ENCODE peak calls at places on chromosomes 6 and 20, in five cellular contexts. P is H1, C is mesenchymal stem cell, W is neuronal stem cell, E is trophoblast cell. G is an unnamed sample.

GRCh38 chr6:134052776-134053120 is 324 bp upstream of the SLC2A12 start:
- DNase-seq in P (no peak), C (no peak), W (no peak), E (no peak), G (no peak)

GRCh38 chr6:34386316-34387137 is 5.9 kb downstream of the NUDT3 start:
- DNase-seq in P (no peak), C (peak; percentile 98), W (no peak), E (no peak), G (no peak)

GRCh38 chr6:156021746-156022396 is 566.2 kb upstream of the NOX3 start:
- DNase-seq in P (no peak), C (peak; percentile 84), W (no peak), E (no peak), G (no peak)

GRCh38 chr20:2747676-2748235 is 52.7 kb downstream of the CPXM1 start:
- DNase-seq in P (no peak), C (no peak), W (no peak), E (no peak), G (no peak)

GRCh38 chr6:52718535-52718934 is 44.7 kb downstream of the GSTA2 start:
- DNase-seq in P (no peak), C (no peak), W (no peak), E (no peak), G (no peak)

GRCh38 chr20:56381501-56381900 is 10.5 kb downstream of the AURKA start:
- DNase-seq in P (no peak), C (no peak), W (no peak), E (no peak), G (no peak)

GRCh38 chr20:16554766-16555543 is 18.3 kb downstream of the KIF16B start:
- DNase-seq in P (no peak), C (no peak), W (no peak), E (no peak), G (no peak)

GRCh38 chr6:163490826-163491577 is 76.5 kb downstream of the QKI start:
- DNase-seq in P (no peak), C (peak; percentile 55), W (no peak), E (peak; percentile 23), G (no peak)

GRCh38 chr20:40564997-40565680 is 123.9 kb downstream of the MAFB start:
- DNase-seq in P (no peak), C (peak; percentile 85), W (no peak), E (no peak), G (no peak)

GRCh38 chr20:40512567-40512966 is 176.5 kb downstream of the MAFB start:
- DNase-seq in P (no peak), C (no peak), W (no peak), E (no peak), G (no peak)

GRCh38 chr6:138194221-138194620 is 24.1 kb downstream of the PBOV1 start:
- DNase-seq in P (no peak), C (no peak), W (no peak), E (no peak), G (no peak)

GRCh38 chr6:49551126-49551865 is 828 bp downstream of the C6orf141 start:
- DNase-seq in P (peak; percentile 51), C (peak; percentile 43), W (peak; percentile 67), E (no peak), G (peak; percentile 54)

GRCh38 chr20:24933266-24933908 is 15.7 kb upstream of the CST7 start:
- DNase-seq in P (no peak), C (no peak), W (no peak), E (no peak), G (no peak)

GRCh38 chr20:62831361-62831788 is 14.5 kb downstream of the COL9A3 start:
- DNase-seq in P (no peak), C (no peak), W (no peak), E (no peak), G (no peak)

GRCh38 chr20:62832212-62832922 is 15.5 kb downstream of the COL9A3 start:
- DNase-seq in P (no peak), C (no peak), W (no peak), E (no peak), G (peak; percentile 91)

GRCh38 chr20:62832951-62833391 is 16.1 kb downstream of the COL9A3 start:
- DNase-seq in P (no peak), C (no peak), W (no peak), E (no peak), G (no peak)

GRCh38 chr20:62830821-62831220 is 14.0 kb downstream of the COL9A3 start:
- DNase-seq in P (no peak), C (no peak), W (no peak), E (no peak), G (no peak)

DNA sequence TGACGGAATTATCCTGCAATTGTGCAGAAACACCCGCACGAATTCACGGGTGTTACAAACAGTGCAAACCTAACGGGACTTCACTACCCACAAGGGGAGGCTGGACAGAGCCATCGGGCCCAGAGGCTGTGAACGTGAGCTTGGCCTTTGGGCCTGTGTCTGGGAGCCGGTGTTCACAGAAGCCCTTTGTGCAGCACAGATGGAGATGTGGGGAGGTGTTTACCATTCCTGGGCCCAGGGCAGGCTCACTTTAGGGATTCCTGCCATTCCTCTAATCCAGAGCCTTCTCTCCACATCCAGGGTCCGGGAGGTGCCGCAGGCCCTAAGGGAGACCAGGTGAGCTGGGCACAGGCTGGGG is 15.0 kb downstream of the COL9A3 start:
- DNase-seq in P (no peak), C (no peak), W (no peak), E (no peak), G (no peak)
- H4K91ac ChIP-seq in P (no peak overlapping the region), C (peak overlapping the region; percentile 53), W (no peak overlapping the region), E (no peak overlapping the region), G (no peak overlapping the region)

GRCh38 chr6:82380566-82381185 is 17.1 kb downstream of the TPBG start:
- DNase-seq in P (no peak), C (no peak), W (no peak), E (no peak), G (no peak)

GRCh38 chr6:82376636-82377035 is 13.0 kb downstream of the TPBG start:
- DNase-seq in P (no peak), C (no peak), W (no peak), E (no peak), G (no peak)

GRCh38 chr6:82385546-82385945 is 21.9 kb downstream of the TPBG start:
- DNase-seq in P (no peak), C (no peak), W (no peak), E (no peak), G (no peak)

GRCh38 chr6:82385102-82385501 is 21.5 kb downstream of the TPBG start:
- DNase-seq in P (no peak), C (no peak), W (no peak), E (no peak), G (no peak)

GRCh38 chr6:82381278-82381677 is 17.7 kb downstream of the TPBG start:
- DNase-seq in P (no peak), C (no peak), W (no peak), E (no peak), G (no peak)
- H2BK12ac ChIP-seq in P (no peak overlapping the region), C (no peak overlapping the region), W (no peak overlapping the region), E (no peak overlapping the region), G (no peak overlapping the region)

GRCh38 chr6:80643881-80644280 is 537.4 kb downstream of the BCKDHB start:
- DNase-seq in P (no peak), C (no peak), W (no peak), E (peak; percentile 58), G (no peak)

GRCh38 chr6:80639243-80639642 is 532.8 kb downstream of the BCKDHB start:
- DNase-seq in P (no peak), C (peak; percentile 96), W (no peak), E (no peak), G (no peak)

GRCh38 chr6:80640176-80640575 is 533.7 kb downstream of the BCKDHB start:
- DNase-seq in P (no peak), C (peak; percentile 58), W (no peak), E (no peak), G (no peak)

GRCh38 chr6:80641591-80641990 is 535.1 kb downstream of the BCKDHB start:
- DNase-seq in P (no peak), C (peak; percentile 27), W (no peak), E (no peak), G (no peak)

DNA sequence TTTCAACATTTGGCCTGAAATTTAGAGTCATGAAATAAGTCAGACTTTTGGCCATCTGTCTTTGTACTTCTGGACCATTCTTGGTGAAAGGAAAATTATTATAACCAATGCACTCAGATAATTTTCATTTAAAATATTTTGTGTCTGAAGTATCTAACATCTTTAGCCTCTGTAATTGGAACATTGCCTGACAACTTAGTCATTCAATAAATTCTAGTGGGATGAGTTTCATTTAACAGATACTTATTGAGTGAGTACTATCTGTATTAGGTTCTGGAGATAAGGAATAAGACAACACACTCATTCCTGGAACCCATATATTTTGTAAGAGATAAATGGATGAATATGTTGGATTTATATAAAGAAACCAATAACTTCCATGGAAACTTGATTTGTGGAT is 536.0 kb downstream of the BCKDHB start:
- DNase-seq in P (no peak), C (peak; percentile 36), W (no peak), E (no peak), G (no peak)
- H2BK5ac ChIP-seq in P (no peak overlapping the region), C (no peak overlapping the region), W (no peak overlapping the region), E (no peak overlapping the region), G (no peak overlapping the region)

DNA sequence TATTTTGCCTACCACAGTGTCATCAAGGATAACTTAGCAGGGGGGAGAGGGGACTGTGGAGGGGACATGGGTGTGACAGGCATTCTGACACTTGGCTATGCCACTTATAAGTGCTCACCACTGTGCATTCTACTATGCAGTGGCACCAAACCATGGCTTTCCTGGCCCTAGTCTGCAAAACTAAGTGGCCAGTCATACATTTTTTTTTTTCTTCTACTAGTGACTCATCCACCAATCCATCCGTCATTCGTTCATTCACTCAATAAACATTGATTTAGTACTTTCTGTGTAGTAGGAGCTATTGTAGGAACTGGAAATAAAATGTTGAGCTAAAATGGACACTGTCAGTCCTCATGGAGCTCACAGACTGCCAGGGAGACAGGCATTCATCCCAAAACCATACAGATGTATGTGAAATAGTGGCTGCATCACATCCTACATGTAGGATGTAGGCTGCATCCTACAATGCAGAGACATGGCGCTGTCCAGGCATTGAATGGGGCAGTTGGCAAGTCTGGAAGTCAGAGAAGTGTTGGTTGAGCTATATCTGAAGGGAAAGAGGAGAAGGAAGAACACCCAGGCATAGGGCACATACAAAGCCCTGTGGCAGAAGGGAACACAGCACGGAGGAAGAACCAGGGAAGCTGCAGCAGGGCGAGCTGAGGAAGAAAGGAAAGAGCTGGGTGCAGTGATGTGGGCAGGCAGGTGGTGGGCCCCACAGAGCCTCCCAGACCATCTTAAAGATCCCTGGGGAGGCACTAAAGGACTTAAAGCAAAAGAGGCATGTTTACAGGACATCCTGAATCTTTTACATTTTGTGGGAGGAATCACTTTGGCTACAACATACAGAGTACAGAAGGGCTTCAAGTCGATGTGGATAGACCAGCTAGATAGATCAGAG is 224.4 kb downstream of the UST start:
- DNase-seq in P (no peak), C (peak; percentile 48), W (no peak), E (no peak), G (no peak)
- H4K91ac ChIP-seq in P (peak overlapping the region; percentile 2), C (no peak overlapping the region), W (no peak overlapping the region), E (no peak overlapping the region), G (no peak overlapping the region)

DNA sequence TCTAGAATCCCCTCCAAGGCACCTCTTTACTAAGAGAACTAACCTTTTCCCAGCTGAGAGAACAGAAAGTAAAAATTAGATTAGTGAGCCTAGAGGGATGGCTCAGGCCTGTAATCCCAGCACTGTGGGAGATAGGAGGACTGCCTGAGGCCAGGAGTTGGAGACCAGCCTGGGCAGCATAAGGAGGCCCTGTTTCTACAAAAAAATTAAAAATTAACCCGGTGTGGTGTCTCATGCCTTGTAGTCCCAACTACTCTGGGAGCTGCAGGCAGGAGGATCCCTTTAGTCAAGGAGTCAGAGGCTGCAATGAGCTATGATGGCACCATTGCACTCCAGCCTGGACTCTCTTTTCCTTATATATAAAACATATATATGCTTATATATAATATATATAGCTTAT is 5.5 kb upstream of the OOEP start:
- DNase-seq in P (no peak), C (no peak), W (no peak), E (no peak), G (no peak)
- H2BK12ac ChIP-seq in P (no peak overlapping the region), C (no peak overlapping the region), W (no peak overlapping the region), E (no peak overlapping the region), G (no peak overlapping the region)

G was measured in H9.